ENCODE peak calls at places on chromosomes 13 and 19, in nine cellular contexts. One of them, this sample, is unnamed.

GRCh38 chr19:17178291-17178690 is 36.9 kb upstream of the USE1 start:
- DNase-seq in AG09319: no peak
- DNase-seq in foreskin fibroblast: no peak
- DNase-seq in lower lobe of right lung: no peak
- DNase-seq in activated CD8-positive, alpha-beta T cell treated with anti-CD3 and anti-CD28 coated beads for 36 hours: no peak
- DNase-seq in IMR-90: no peak
- DNase-seq in brain microvascular endothelial cell: no peak
- DNase-seq in MCF 10A: no peak
- DNase-seq in lower leg skin: no peak
- DNase-seq in this sample: no peak

GRCh38 chr19:41408256-41408655 is 10.6 kb downstream of the BCKDHA start:
- DNase-seq in lower leg skin: no peak
- DNase-seq in foreskin fibroblast: no peak
- DNase-seq in MCF 10A: no peak
- DNase-seq in brain microvascular endothelial cell: no peak
- DNase-seq in IMR-90: no peak
- DNase-seq in activated CD8-positive, alpha-beta T cell treated with anti-CD3 and anti-CD28 coated beads for 36 hours: no peak
- DNase-seq in lower lobe of right lung: no peak
- DNase-seq in AG09319: no peak
- DNase-seq in this sample: no peak

GRCh38 chr19:18733196-18733647 is 49.7 kb downstream of the CRTC1 start:
- DNase-seq in lower lobe of right lung: no peak
- DNase-seq in AG09319: peak
- DNase-seq in lower leg skin: no peak
- DNase-seq in IMR-90: peak
- DNase-seq in brain microvascular endothelial cell: peak
- DNase-seq in MCF 10A: no peak
- DNase-seq in activated CD8-positive, alpha-beta T cell treated with anti-CD3 and anti-CD28 coated beads for 36 hours: no peak
- DNase-seq in foreskin fibroblast: peak
- DNase-seq in this sample: no peak

GRCh38 chr19:39411006-39411831 is 1.2 kb upstream of the PLEKHG2 start:
- DNase-seq in MCF 10A: peak
- DNase-seq in lower lobe of right lung: no peak
- DNase-seq in lower leg skin: peak
- DNase-seq in foreskin fibroblast: peak
- DNase-seq in IMR-90: peak
- DNase-seq in brain microvascular endothelial cell: peak
- DNase-seq in AG09319: peak
- DNase-seq in activated CD8-positive, alpha-beta T cell treated with anti-CD3 and anti-CD28 coated beads for 36 hours: peak
- DNase-seq in this sample: no peak

GRCh38 chr13:41751277-41751676 is 209.6 kb downstream of the VWA8 start:
- DNase-seq in AG09319: peak
- DNase-seq in brain microvascular endothelial cell: peak
- DNase-seq in foreskin fibroblast: peak
- DNase-seq in MCF 10A: no peak
- DNase-seq in IMR-90: peak
- DNase-seq in lower lobe of right lung: no peak
- DNase-seq in lower leg skin: no peak
- DNase-seq in activated CD8-positive, alpha-beta T cell treated with anti-CD3 and anti-CD28 coated beads for 36 hours: no peak
- DNase-seq in this sample: no peak

GRCh38 chr19:17749912-17750317 is 1.4 kb upstream of the FCHO1 start:
- DNase-seq in AG09319: no peak
- DNase-seq in activated CD8-positive, alpha-beta T cell treated with anti-CD3 and anti-CD28 coated beads for 36 hours: peak
- DNase-seq in IMR-90: no peak
- DNase-seq in foreskin fibroblast: no peak
- DNase-seq in brain microvascular endothelial cell: no peak
- DNase-seq in lower lobe of right lung: no peak
- DNase-seq in lower leg skin: no peak
- DNase-seq in MCF 10A: no peak
- DNase-seq in this sample: no peak

GRCh38 chr13:81987159-81987558 is 1646.2 kb upstream of the SPRY2 start:
- DNase-seq in IMR-90: no peak
- DNase-seq in MCF 10A: peak
- DNase-seq in AG09319: no peak
- DNase-seq in brain microvascular endothelial cell: no peak
- DNase-seq in foreskin fibroblast: no peak
- DNase-seq in lower leg skin: no peak
- DNase-seq in activated CD8-positive, alpha-beta T cell treated with anti-CD3 and anti-CD28 coated beads for 36 hours: no peak
- DNase-seq in lower lobe of right lung: no peak
- DNase-seq in this sample: no peak

GRCh38 chr13:109974354-109974753 is 188.0 kb upstream of the IRS2 start:
- DNase-seq in lower lobe of right lung: no peak
- DNase-seq in lower leg skin: no peak
- DNase-seq in foreskin fibroblast: peak
- DNase-seq in IMR-90: peak
- DNase-seq in activated CD8-positive, alpha-beta T cell treated with anti-CD3 and anti-CD28 coated beads for 36 hours: no peak
- DNase-seq in AG09319: no peak
- DNase-seq in MCF 10A: no peak
- DNase-seq in brain microvascular endothelial cell: peak
- DNase-seq in this sample: no peak

GRCh38 chr13:99525967-99526366 is 24.7 kb downstream of the TM9SF2 start:
- DNase-seq in brain microvascular endothelial cell: no peak
- DNase-seq in AG09319: no peak
- DNase-seq in lower leg skin: no peak
- DNase-seq in foreskin fibroblast: no peak
- DNase-seq in lower lobe of right lung: no peak
- DNase-seq in activated CD8-positive, alpha-beta T cell treated with anti-CD3 and anti-CD28 coated beads for 36 hours: no peak
- DNase-seq in MCF 10A: no peak
- DNase-seq in IMR-90: peak
- DNase-seq in this sample: no peak

GRCh38 chr13:99527346-99527745 is 26.1 kb downstream of the TM9SF2 start:
- DNase-seq in AG09319: no peak
- DNase-seq in brain microvascular endothelial cell: no peak
- DNase-seq in MCF 10A: no peak
- DNase-seq in lower leg skin: no peak
- DNase-seq in foreskin fibroblast: no peak
- DNase-seq in lower lobe of right lung: no peak
- DNase-seq in activated CD8-positive, alpha-beta T cell treated with anti-CD3 and anti-CD28 coated beads for 36 hours: peak
- DNase-seq in IMR-90: no peak
- DNase-seq in this sample: no peak

GRCh38 chr13:99526549-99526948 is 25.3 kb downstream of the TM9SF2 start:
- DNase-seq in AG09319: no peak
- DNase-seq in activated CD8-positive, alpha-beta T cell treated with anti-CD3 and anti-CD28 coated beads for 36 hours: peak
- DNase-seq in foreskin fibroblast: no peak
- DNase-seq in lower lobe of right lung: no peak
- DNase-seq in lower leg skin: no peak
- DNase-seq in brain microvascular endothelial cell: no peak
- DNase-seq in IMR-90: no peak
- DNase-seq in MCF 10A: no peak
- DNase-seq in this sample: no peak

GRCh38 chr13:99523838-99524237 is 22.6 kb downstream of the TM9SF2 start:
- DNase-seq in lower leg skin: no peak
- DNase-seq in AG09319: no peak
- DNase-seq in foreskin fibroblast: no peak
- DNase-seq in lower lobe of right lung: no peak
- DNase-seq in activated CD8-positive, alpha-beta T cell treated with anti-CD3 and anti-CD28 coated beads for 36 hours: peak
- DNase-seq in brain microvascular endothelial cell: no peak
- DNase-seq in IMR-90: no peak
- DNase-seq in MCF 10A: no peak
- DNase-seq in this sample: no peak

DNA sequence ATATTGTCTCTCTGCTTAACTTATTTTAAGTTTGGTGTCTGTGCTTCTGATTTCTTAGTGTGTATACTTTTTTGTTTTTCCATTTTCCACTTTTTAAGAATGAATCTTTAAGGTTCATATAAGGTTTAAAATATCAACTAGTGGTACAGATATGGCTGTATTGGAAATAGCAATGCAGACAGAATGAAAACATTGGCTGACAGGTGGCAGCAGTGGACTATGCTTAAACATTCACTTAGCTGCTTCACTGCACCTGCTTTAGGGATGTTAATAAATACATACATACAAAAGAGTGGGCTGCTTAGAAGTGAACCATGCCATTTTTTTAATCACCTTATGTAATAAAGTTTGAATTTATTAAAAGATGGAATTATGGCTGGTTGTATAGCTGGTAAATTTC is 27.3 kb downstream of the TM9SF2 start:
- DNase-seq in brain microvascular endothelial cell: no peak
- DNase-seq in foreskin fibroblast: peak
- DNase-seq in lower leg skin: no peak
- DNase-seq in IMR-90: no peak
- DNase-seq in AG09319: no peak
- DNase-seq in MCF 10A: peak
- DNase-seq in lower lobe of right lung: no peak
- DNase-seq in activated CD8-positive, alpha-beta T cell treated with anti-CD3 and anti-CD28 coated beads for 36 hours: peak
- DNase-seq in this sample: peak
- TF ChIP-seq CTCF in brain microvascular endothelial cell: peak
- TF ChIP-seq CTCF in foreskin fibroblast: peak
- TF ChIP-seq CTCF in lower leg skin: no peak
- TF ChIP-seq CTCF in IMR-90: no peak
- TF ChIP-seq CTCF in AG09319: peak
- TF ChIP-seq CTCF in MCF 10A: no peak
- TF ChIP-seq CTCF in lower lobe of right lung: no peak
- TF ChIP-seq CTCF in activated CD8-positive, alpha-beta T cell treated with anti-CD3 and anti-CD28 coated beads for 36 hours: no peak
- TF ChIP-seq CTCF in this sample: peak

GRCh38 chr19:52566121-52566520 is 4.0 kb upstream of the ZNF701 start:
- DNase-seq in MCF 10A: no peak
- DNase-seq in activated CD8-positive, alpha-beta T cell treated with anti-CD3 and anti-CD28 coated beads for 36 hours: no peak
- DNase-seq in foreskin fibroblast: no peak
- DNase-seq in IMR-90: no peak
- DNase-seq in AG09319: no peak
- DNase-seq in lower lobe of right lung: no peak
- DNase-seq in lower leg skin: no peak
- DNase-seq in brain microvascular endothelial cell: no peak
- DNase-seq in this sample: no peak

GRCh38 chr19:52566588-52566987 is 3.5 kb upstream of the ZNF701 start:
- DNase-seq in lower leg skin: no peak
- DNase-seq in brain microvascular endothelial cell: no peak
- DNase-seq in IMR-90: peak
- DNase-seq in MCF 10A: peak
- DNase-seq in activated CD8-positive, alpha-beta T cell treated with anti-CD3 and anti-CD28 coated beads for 36 hours: no peak
- DNase-seq in foreskin fibroblast: peak
- DNase-seq in lower lobe of right lung: no peak
- DNase-seq in AG09319: no peak
- DNase-seq in this sample: no peak

GRCh38 chr19:52567921-52568320 is 2.2 kb upstream of the ZNF701 start:
- DNase-seq in MCF 10A: no peak
- DNase-seq in lower leg skin: no peak
- DNase-seq in activated CD8-positive, alpha-beta T cell treated with anti-CD3 and anti-CD28 coated beads for 36 hours: no peak
- DNase-seq in foreskin fibroblast: no peak
- DNase-seq in IMR-90: no peak
- DNase-seq in brain microvascular endothelial cell: no peak
- DNase-seq in AG09319: no peak
- DNase-seq in lower lobe of right lung: no peak
- DNase-seq in this sample: no peak

DNA sequence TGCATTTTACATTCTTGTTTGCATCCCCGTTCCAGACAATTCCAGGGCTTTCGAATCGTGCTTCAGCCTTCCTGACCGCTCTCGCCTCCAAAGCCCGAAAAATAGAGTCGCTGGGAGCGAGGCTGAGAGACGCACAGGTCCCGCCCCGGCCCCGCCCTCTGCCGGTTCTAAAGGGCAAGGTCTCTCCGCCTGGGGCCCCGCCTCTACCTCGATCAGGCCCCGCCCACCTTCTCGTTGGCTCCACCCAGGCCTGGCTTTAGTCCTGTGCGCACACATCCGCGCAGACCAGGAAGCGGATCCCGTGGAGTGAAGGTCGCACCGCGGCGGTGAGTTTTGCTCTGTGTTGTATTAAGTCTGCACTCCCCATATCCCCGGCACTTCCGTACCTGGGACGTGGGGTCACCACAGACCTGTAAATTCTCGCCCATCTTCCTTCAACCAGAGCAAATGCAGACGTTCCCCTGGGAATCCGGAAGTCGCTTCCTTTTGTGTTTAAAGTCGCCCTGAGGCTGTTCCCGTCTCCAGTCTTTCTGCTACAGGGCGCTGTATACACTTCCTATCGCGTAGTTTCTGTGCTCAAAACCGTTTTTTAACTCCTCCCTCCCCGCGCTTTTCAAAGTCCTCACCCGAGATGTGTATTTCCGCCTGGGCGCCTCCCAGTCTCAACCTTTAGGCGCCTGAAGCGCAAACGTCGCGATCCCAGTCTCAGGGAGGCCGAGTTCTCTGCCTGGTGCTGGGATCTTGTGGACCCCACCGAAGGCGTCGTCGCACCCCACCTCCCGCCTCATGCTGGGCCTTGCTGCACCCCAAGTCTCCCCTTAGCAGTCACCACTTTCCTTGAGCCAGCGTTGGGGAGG is at the start of gene ZNF701:
- DNase-seq in lower leg skin: peak
- DNase-seq in brain microvascular endothelial cell: peak
- DNase-seq in activated CD8-positive, alpha-beta T cell treated with anti-CD3 and anti-CD28 coated beads for 36 hours: peak
- DNase-seq in AG09319: peak
- DNase-seq in IMR-90: peak
- DNase-seq in MCF 10A: peak
- DNase-seq in foreskin fibroblast: peak
- DNase-seq in lower lobe of right lung: peak
- DNase-seq in this sample: peak
- TF ChIP-seq CTCF in lower leg skin: no peak
- TF ChIP-seq CTCF in brain microvascular endothelial cell: peak
- TF ChIP-seq CTCF in activated CD8-positive, alpha-beta T cell treated with anti-CD3 and anti-CD28 coated beads for 36 hours: peak
- TF ChIP-seq CTCF in AG09319: peak
- TF ChIP-seq CTCF in IMR-90: peak
- TF ChIP-seq CTCF in MCF 10A: peak
- TF ChIP-seq CTCF in foreskin fibroblast: no peak
- TF ChIP-seq CTCF in lower lobe of right lung: peak
- TF ChIP-seq CTCF in this sample: no peak

GRCh38 chr19:35171730-35172129 is 17.2 kb downstream of the FXYD5 start:
- DNase-seq in activated CD8-positive, alpha-beta T cell treated with anti-CD3 and anti-CD28 coated beads for 36 hours: no peak
- DNase-seq in brain microvascular endothelial cell: no peak
- DNase-seq in foreskin fibroblast: no peak
- DNase-seq in MCF 10A: no peak
- DNase-seq in AG09319: no peak
- DNase-seq in lower leg skin: no peak
- DNase-seq in IMR-90: no peak
- DNase-seq in lower lobe of right lung: no peak
- DNase-seq in this sample: no peak
- TF ChIP-seq CTCF in activated CD8-positive, alpha-beta T cell treated with anti-CD3 and anti-CD28 coated beads for 36 hours: no peak
- TF ChIP-seq CTCF in brain microvascular endothelial cell: no peak
- TF ChIP-seq CTCF in foreskin fibroblast: no peak
- TF ChIP-seq CTCF in MCF 10A: no peak
- TF ChIP-seq CTCF in AG09319: no peak
- TF ChIP-seq CTCF in lower leg skin: no peak
- TF ChIP-seq CTCF in IMR-90: no peak
- TF ChIP-seq CTCF in lower lobe of right lung: no peak
- TF ChIP-seq CTCF in this sample: no peak

GRCh38 chr13:99298056-99298455 is 9.1 kb downstream of the GPR183 start:
- DNase-seq in lower lobe of right lung: no peak
- DNase-seq in activated CD8-positive, alpha-beta T cell treated with anti-CD3 and anti-CD28 coated beads for 36 hours: no peak
- DNase-seq in MCF 10A: no peak
- DNase-seq in lower leg skin: no peak
- DNase-seq in foreskin fibroblast: no peak
- DNase-seq in brain microvascular endothelial cell: no peak
- DNase-seq in IMR-90: no peak
- DNase-seq in AG09319: no peak
- DNase-seq in this sample: no peak

GRCh38 chr13:99299545-99300341 is 7.5 kb downstream of the GPR183 start:
- DNase-seq in lower leg skin: no peak
- DNase-seq in lower lobe of right lung: no peak
- DNase-seq in foreskin fibroblast: no peak
- DNase-seq in MCF 10A: no peak
- DNase-seq in activated CD8-positive, alpha-beta T cell treated with anti-CD3 and anti-CD28 coated beads for 36 hours: no peak
- DNase-seq in AG09319: no peak
- DNase-seq in brain microvascular endothelial cell: no peak
- DNase-seq in IMR-90: no peak
- DNase-seq in this sample: no peak

GRCh38 chr13:99296270-99296865 is 10.8 kb downstream of the GPR183 start:
- DNase-seq in IMR-90: peak
- DNase-seq in activated CD8-positive, alpha-beta T cell treated with anti-CD3 and anti-CD28 coated beads for 36 hours: peak
- DNase-seq in MCF 10A: no peak
- DNase-seq in lower lobe of right lung: no peak
- DNase-seq in AG09319: no peak
- DNase-seq in brain microvascular endothelial cell: no peak
- DNase-seq in lower leg skin: no peak
- DNase-seq in foreskin fibroblast: no peak
- DNase-seq in this sample: no peak

GRCh38 chr13:99295488-99296252 is 11.5 kb downstream of the GPR183 start:
- DNase-seq in lower leg skin: no peak
- DNase-seq in MCF 10A: no peak
- DNase-seq in foreskin fibroblast: no peak
- DNase-seq in brain microvascular endothelial cell: no peak
- DNase-seq in IMR-90: no peak
- DNase-seq in AG09319: no peak
- DNase-seq in activated CD8-positive, alpha-beta T cell treated with anti-CD3 and anti-CD28 coated beads for 36 hours: no peak
- DNase-seq in lower lobe of right lung: no peak
- DNase-seq in this sample: no peak

DNA sequence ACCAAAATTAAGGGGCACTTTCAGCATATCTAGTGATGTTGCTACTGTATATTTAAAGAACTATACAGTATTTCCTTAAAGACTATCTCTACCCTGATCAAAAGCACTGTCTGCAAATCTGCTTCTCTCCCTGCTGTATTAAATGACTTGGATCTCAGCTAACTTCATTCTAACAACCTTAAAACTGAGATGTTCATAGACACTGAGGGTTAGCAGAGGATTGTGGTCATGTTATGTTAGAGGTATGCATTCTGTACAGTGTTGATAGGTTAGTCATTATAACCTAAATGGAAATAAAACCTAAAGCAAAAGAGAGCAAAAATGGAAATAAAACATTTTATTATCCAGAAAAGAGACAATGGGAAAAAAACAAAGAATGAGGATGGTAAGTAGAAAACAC is 9.9 kb downstream of the GPR183 start:
- DNase-seq in MCF 10A: no peak
- DNase-seq in foreskin fibroblast: no peak
- DNase-seq in AG09319: no peak
- DNase-seq in IMR-90: peak
- DNase-seq in lower leg skin: no peak
- DNase-seq in brain microvascular endothelial cell: no peak
- DNase-seq in activated CD8-positive, alpha-beta T cell treated with anti-CD3 and anti-CD28 coated beads for 36 hours: no peak
- DNase-seq in lower lobe of right lung: no peak
- DNase-seq in this sample: no peak
- TF ChIP-seq CTCF in MCF 10A: no peak
- TF ChIP-seq CTCF in foreskin fibroblast: no peak
- TF ChIP-seq CTCF in AG09319: no peak
- TF ChIP-seq CTCF in IMR-90: no peak
- TF ChIP-seq CTCF in lower leg skin: no peak
- TF ChIP-seq CTCF in brain microvascular endothelial cell: no peak
- TF ChIP-seq CTCF in activated CD8-positive, alpha-beta T cell treated with anti-CD3 and anti-CD28 coated beads for 36 hours: no peak
- TF ChIP-seq CTCF in lower lobe of right lung: no peak
- TF ChIP-seq CTCF in this sample: no peak

This sample was measured in GM13977.